ENCODE peak calls at places on chromosomes 13 and 19, in seven cellular contexts. R is left ventricle myocardium inferior, D is adrenal gland, B is transverse colon, Y is stomach, E is foreskin keratinocyte, X is K562. O is an unnamed sample.

GRCh38 chr19:2949939-2950285 is 5.1 kb upstream of the ZNF77 start:
- DNase-seq in B (no peak), D (peak; percentile 73), X (peak; percentile 76), R (no peak), Y (peak; percentile 56), E (no peak), O (no peak)

GRCh38 chr13:31068119-31068423 is 93.6 kb downstream of the HSPH1 start:
- DNase-seq in E (no peak), X (no peak), Y (no peak), D (no peak), B (no peak), R (no peak), O (no peak)

GRCh38 chr13:28830580-28830979 is 10.4 kb downstream of the MTUS2 start:
- DNase-seq in E (no peak), D (no peak), X (no peak), Y (no peak), B (no peak), R (no peak), O (no peak)

GRCh38 chr19:20167020-20167644 is at the start of gene ZNF486:
- DNase-seq in D (peak; percentile 98), X (peak; percentile 17), R (peak; percentile 96), E (peak; percentile 79), Y (peak; percentile 97), B (peak; percentile 95), O (peak; percentile 98)

GRCh38 chr13:46403851-46404731 is 17.0 kb upstream of the RUBCNL start:
- DNase-seq in D (no peak), E (no peak), Y (no peak), B (no peak), R (no peak), X (no peak), O (no peak)

GRCh38 chr19:7863157-7863970 is 10.8 kb downstream of the PRR36 start:
- DNase-seq in D (no peak), Y (no peak), B (no peak), E (no peak), X (no peak), R (no peak), O (no peak)

GRCh38 chr19:16441661-16442071 is 30.1 kb downstream of the EPS15L1 start:
- DNase-seq in Y (no peak), E (no peak), B (no peak), R (no peak), X (peak; percentile 64), D (peak; percentile 45), O (no peak)

GRCh38 chr19:38735257-38735686 is 9.0 kb downstream of the CAPN12 start:
- DNase-seq in B (peak; percentile 73), R (no peak), E (no peak), D (peak; percentile 37), Y (peak; percentile 52), X (peak; percentile 63), O (peak; percentile 66)

GRCh38 chr19:35400773-35401100 is 29.9 kb downstream of the GPR42 start:
- DNase-seq in D (no peak), X (no peak), B (no peak), E (no peak), R (no peak), Y (no peak), O (no peak)

GRCh38 chr13:42354246-42355117 is 82.5 kb downstream of the AKAP11 start:
- DNase-seq in R (no peak), D (no peak), X (no peak), E (peak; percentile 41), Y (no peak), B (no peak), O (no peak)

GRCh38 chr13:40922437-40923040 is 96.6 kb downstream of the ELF1 start:
- DNase-seq in E (no peak), X (no peak), B (peak; percentile 61), R (peak; percentile 22), D (no peak), Y (no peak), O (no peak)

GRCh38 chr13:82206241-82206640 is 1676.0 kb downstream of the SLITRK1 start:
- DNase-seq in X (no peak), Y (no peak), B (no peak), D (no peak), R (no peak), E (no peak), O (no peak)

GRCh38 chr13:36850790-36851438 is 31.9 kb downstream of the RFXAP start:
- DNase-seq in Y (no peak), E (no peak), R (no peak), X (no peak), B (peak; percentile 19), D (no peak), O (no peak)

GRCh38 chr13:40485611-40486517 is 180.6 kb downstream of the FOXO1 start:
- DNase-seq in E (no peak), D (no peak), X (no peak), Y (no peak), R (no peak), B (no peak), O (no peak)

GRCh38 chr19:7927605-7928333 is 1.8 kb upstream of the CTXN1 start:
- DNase-seq in D (peak; percentile 47), Y (no peak), B (no peak), R (no peak), E (no peak), X (no peak), O (no peak)

GRCh38 chr19:6041991-6042421 is 64.1 kb upstream of the RANBP3 start:
- DNase-seq in D (no peak), Y (no peak), E (no peak), B (no peak), X (no peak), R (no peak), O (no peak)

GRCh38 chr13:81760316-81760715 is 1419.4 kb upstream of the SPRY2 start:
- DNase-seq in X (no peak), R (no peak), E (peak; percentile 14), Y (no peak), B (no peak), D (no peak), O (no peak)

GRCh38 chr13:46896346-46897138 is at the start of gene HTR2A:
- DNase-seq in R (peak; percentile 23), X (no peak), Y (peak; percentile 33), E (no peak), B (no peak), D (peak; percentile 44), O (peak; percentile 66)

GRCh38 chr13:30739646-30740642 is 4.6 kb downstream of the ALOX5AP start:
- DNase-seq in Y (peak; percentile 27), X (no peak), B (no peak), R (no peak), E (peak; percentile 81), D (no peak), O (no peak)

GRCh38 chr13:105805866-105806265 is 729.6 kb downstream of the EFNB2 start:
- DNase-seq in E (no peak), D (no peak), X (no peak), B (no peak), R (no peak), Y (no peak), O (no peak)

GRCh38 chr13:105202384-105202783 is 1333.1 kb downstream of the EFNB2 start:
- DNase-seq in Y (no peak), D (peak; percentile 15), B (no peak), X (no peak), E (no peak), R (no peak), O (no peak)

GRCh38 chr13:112522578-112522977 is 65.4 kb downstream of the TUBGCP3 start:
- DNase-seq in Y (no peak), B (no peak), D (no peak), R (no peak), E (no peak), X (no peak), O (no peak)

GRCh38 chr19:31905980-31906948 is 439.1 kb upstream of the ZNF507 start:
- DNase-seq in B (peak; percentile 9), D (no peak), R (peak; percentile 17), Y (no peak), X (no peak), E (no peak), O (peak; percentile 72)

GRCh38 chr13:80036845-80037504 is 304.0 kb downstream of the SPRY2 start:
- DNase-seq in X (no peak), B (no peak), D (no peak), R (no peak), E (peak; percentile 8), Y (no peak), O (no peak)

GRCh38 chr13:59679239-59679638 is 484.5 kb downstream of the DIAPH3 start:
- DNase-seq in Y (no peak), B (no peak), D (no peak), E (no peak), R (no peak), X (no peak), O (no peak)
- H3K27ac ChIP-seq in Y (no peak overlapping the region), B (no peak overlapping the region), D (no peak overlapping the region), E (no peak overlapping the region), R (no peak overlapping the region), X (no peak overlapping the region), O (no peak overlapping the region)

DNA sequence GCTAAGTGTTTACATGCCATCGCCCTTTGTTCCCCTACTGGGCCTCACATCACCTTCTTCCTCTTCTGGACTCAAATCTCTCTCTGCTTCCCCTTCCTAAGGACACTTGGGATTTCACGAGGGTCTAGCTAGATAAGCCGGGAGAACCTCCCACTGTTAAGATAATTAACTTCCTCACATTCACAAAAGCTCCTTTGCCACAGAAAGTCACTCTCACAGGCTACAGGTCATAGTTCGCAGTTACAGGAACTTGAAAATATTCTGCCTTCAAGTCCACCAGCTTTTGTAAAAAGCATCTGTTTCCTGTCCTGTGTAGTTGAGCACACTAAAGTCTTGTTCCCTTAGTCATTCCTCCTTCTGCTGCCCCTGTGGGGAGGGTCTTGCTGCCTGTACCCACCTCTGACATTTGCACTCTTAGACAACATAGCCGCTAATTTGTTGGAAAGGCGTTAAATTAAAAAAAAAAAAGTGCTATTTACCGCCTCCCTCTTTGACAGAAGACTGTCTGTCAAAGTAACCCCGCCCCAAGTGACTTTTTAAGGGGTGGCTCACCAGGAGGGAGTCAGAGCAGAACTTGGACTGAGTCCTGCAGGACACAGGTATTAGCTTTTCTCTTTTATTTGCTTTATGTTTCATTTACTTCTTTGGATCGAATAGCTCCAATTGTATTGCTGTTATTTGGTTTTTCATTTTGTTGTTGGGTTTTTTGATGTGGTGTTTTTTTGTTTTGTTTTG is 26.8 kb upstream of the CEACAM21 start:
- DNase-seq in Y (peak; percentile 43), X (no peak), D (no peak), E (no peak), R (no peak), B (peak; percentile 71), O (no peak)
- H3K27ac ChIP-seq in Y (peak overlapping the region; percentile 69), X (peak overlapping the region; percentile 56), D (no peak overlapping the region), E (no peak overlapping the region), R (peak overlapping the region; percentile 85), B (peak overlapping the region; percentile 69), O (peak overlapping the region; percentile 36)

GRCh38 chr13:52125547-52125946 is 3.3 kb downstream of the NEK5 start:
- DNase-seq in D (no peak), E (no peak), X (no peak), B (no peak), Y (no peak), R (no peak), O (no peak)
- H3K27ac ChIP-seq in D (no peak overlapping the region), E (no peak overlapping the region), X (no peak overlapping the region), B (no peak overlapping the region), Y (no peak overlapping the region), R (no peak overlapping the region), O (no peak overlapping the region)

DNA sequence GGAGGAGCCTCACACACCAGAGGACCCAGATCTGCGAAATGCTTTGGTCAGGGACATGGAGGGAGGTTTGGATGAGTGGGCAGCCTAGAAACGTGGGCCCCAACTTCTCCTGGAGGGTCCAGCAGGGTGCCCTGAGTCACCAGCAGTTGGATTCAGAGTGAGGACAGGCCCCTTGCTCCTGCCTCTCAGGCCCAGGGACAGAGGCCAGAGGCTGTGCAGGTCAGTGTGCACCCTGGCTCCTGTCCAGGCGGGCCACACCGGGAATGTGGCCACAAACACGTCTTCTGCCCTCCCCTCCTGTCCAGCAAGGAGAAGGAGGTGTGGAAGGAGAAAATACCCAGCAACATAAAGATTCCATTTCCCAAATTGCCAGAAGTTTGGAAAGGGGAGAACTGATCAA is 19.4 kb downstream of the IRS2 start:
- DNase-seq in E (no peak), B (no peak), R (no peak), Y (no peak), X (no peak), D (no peak), O (no peak)
- H3K27ac ChIP-seq in E (no peak overlapping the region), B (no peak overlapping the region), R (no peak overlapping the region), Y (no peak overlapping the region), X (no peak overlapping the region), D (no peak overlapping the region), O (no peak overlapping the region)